ENCODE peak calls at places on chromosomes 6 and 20, in four cellular contexts. One of them, this sample, is unnamed.

GRCh38 chr6:32906539-32906938 is 34.3 kb downstream of the HLA-DMB start:
- DNase-seq in fibroblast of lung: peak
- DNase-seq in CD4-positive, alpha-beta memory T cell: no peak
- DNase-seq in left ventricle myocardium inferior: no peak
- DNase-seq in this sample: no peak

GRCh38 chr6:73309784-73310502 is 44.1 kb downstream of the DPPA5 start:
- DNase-seq in fibroblast of lung: peak
- DNase-seq in CD4-positive, alpha-beta memory T cell: peak
- DNase-seq in left ventricle myocardium inferior: peak
- DNase-seq in this sample: peak

GRCh38 chr6:147676896-147677295 is 168.4 kb downstream of the SAMD5 start:
- DNase-seq in left ventricle myocardium inferior: no peak
- DNase-seq in CD4-positive, alpha-beta memory T cell: no peak
- DNase-seq in fibroblast of lung: peak
- DNase-seq in this sample: no peak

GRCh38 chr20:8557711-8558110 is 425.6 kb downstream of the PLCB1 start:
- DNase-seq in left ventricle myocardium inferior: no peak
- DNase-seq in CD4-positive, alpha-beta memory T cell: no peak
- DNase-seq in fibroblast of lung: peak
- DNase-seq in this sample: no peak

GRCh38 chr6:107402533-107402932 is 56.8 kb downstream of the PDSS2 start:
- DNase-seq in fibroblast of lung: no peak
- DNase-seq in CD4-positive, alpha-beta memory T cell: no peak
- DNase-seq in left ventricle myocardium inferior: no peak
- DNase-seq in this sample: no peak

GRCh38 chr20:59387891-59388290 is 87.5 kb downstream of the EDN3 start:
- DNase-seq in left ventricle myocardium inferior: no peak
- DNase-seq in fibroblast of lung: no peak
- DNase-seq in CD4-positive, alpha-beta memory T cell: no peak
- DNase-seq in this sample: no peak

GRCh38 chr20:64119681-64120341 is 12.4 kb upstream of the NPBWR2 start:
- DNase-seq in left ventricle myocardium inferior: no peak
- DNase-seq in CD4-positive, alpha-beta memory T cell: no peak
- DNase-seq in fibroblast of lung: no peak
- DNase-seq in this sample: no peak

GRCh38 chr6:70411948-70412796 is 1.1 kb upstream of the FAM135A start:
- DNase-seq in CD4-positive, alpha-beta memory T cell: no peak
- DNase-seq in fibroblast of lung: no peak
- DNase-seq in left ventricle myocardium inferior: no peak
- DNase-seq in this sample: no peak

GRCh38 chr20:21554985-21555384 is 41.1 kb upstream of the NKX2-2 start:
- DNase-seq in CD4-positive, alpha-beta memory T cell: no peak
- DNase-seq in left ventricle myocardium inferior: no peak
- DNase-seq in fibroblast of lung: no peak
- DNase-seq in this sample: no peak

GRCh38 chr6:44217332-44218143 is 812 bp downstream of the MYMX start:
- DNase-seq in fibroblast of lung: peak
- DNase-seq in left ventricle myocardium inferior: peak
- DNase-seq in CD4-positive, alpha-beta memory T cell: no peak
- DNase-seq in this sample: peak

GRCh38 chr6:79001415-79001814 is 76.6 kb downstream of the PHIP start:
- DNase-seq in fibroblast of lung: no peak
- DNase-seq in left ventricle myocardium inferior: no peak
- DNase-seq in CD4-positive, alpha-beta memory T cell: no peak
- DNase-seq in this sample: no peak

GRCh38 chr6:105803439-105803838 is 282.7 kb upstream of the PRDM1 start:
- DNase-seq in fibroblast of lung: peak
- DNase-seq in left ventricle myocardium inferior: no peak
- DNase-seq in CD4-positive, alpha-beta memory T cell: no peak
- DNase-seq in this sample: no peak

GRCh38 chr6:89862698-89863097 is 31.6 kb upstream of the GJA10 start:
- DNase-seq in fibroblast of lung: no peak
- DNase-seq in CD4-positive, alpha-beta memory T cell: no peak
- DNase-seq in left ventricle myocardium inferior: no peak
- DNase-seq in this sample: no peak

GRCh38 chr6:74073429-74073828 is 377.4 kb downstream of the CD109 start:
- DNase-seq in left ventricle myocardium inferior: no peak
- DNase-seq in fibroblast of lung: peak
- DNase-seq in CD4-positive, alpha-beta memory T cell: no peak
- DNase-seq in this sample: peak

GRCh38 chr6:67009818-67010217 is 1302.8 kb upstream of the EYS start:
- DNase-seq in CD4-positive, alpha-beta memory T cell: no peak
- DNase-seq in fibroblast of lung: no peak
- DNase-seq in left ventricle myocardium inferior: no peak
- DNase-seq in this sample: no peak

GRCh38 chr6:111973897-111974639 is 79.8 kb upstream of the CCN6 start:
- DNase-seq in fibroblast of lung: peak
- DNase-seq in left ventricle myocardium inferior: no peak
- DNase-seq in CD4-positive, alpha-beta memory T cell: no peak
- DNase-seq in this sample: no peak

GRCh38 chr6:105211831-105212230 is 32.0 kb upstream of the POPDC3 start:
- DNase-seq in CD4-positive, alpha-beta memory T cell: no peak
- DNase-seq in fibroblast of lung: peak
- DNase-seq in left ventricle myocardium inferior: no peak
- DNase-seq in this sample: no peak

GRCh38 chr6:148693882-148694484 is 52.8 kb upstream of the UST start:
- DNase-seq in fibroblast of lung: no peak
- DNase-seq in CD4-positive, alpha-beta memory T cell: no peak
- DNase-seq in left ventricle myocardium inferior: no peak
- DNase-seq in this sample: no peak

GRCh38 chr6:92759195-92759594 is 660.2 kb downstream of the EPHA7 start:
- DNase-seq in fibroblast of lung: no peak
- DNase-seq in left ventricle myocardium inferior: no peak
- DNase-seq in CD4-positive, alpha-beta memory T cell: no peak
- DNase-seq in this sample: no peak

GRCh38 chr6:106569444-106569843 is 59.9 kb downstream of the RTN4IP1 start:
- DNase-seq in fibroblast of lung: peak
- DNase-seq in left ventricle myocardium inferior: no peak
- DNase-seq in CD4-positive, alpha-beta memory T cell: no peak
- DNase-seq in this sample: no peak

GRCh38 chr6:18748314-18748713 is 361.2 kb downstream of the RNF144B start:
- DNase-seq in fibroblast of lung: no peak
- DNase-seq in CD4-positive, alpha-beta memory T cell: no peak
- DNase-seq in left ventricle myocardium inferior: no peak
- DNase-seq in this sample: no peak

GRCh38 chr20:20513720-20514119 is 145.8 kb downstream of the INSM1 start:
- DNase-seq in CD4-positive, alpha-beta memory T cell: no peak
- DNase-seq in fibroblast of lung: no peak
- DNase-seq in left ventricle myocardium inferior: no peak
- DNase-seq in this sample: no peak

GRCh38 chr6:133097208-133097607 is 143.9 kb upstream of the EYA4 start:
- DNase-seq in left ventricle myocardium inferior: no peak
- DNase-seq in fibroblast of lung: no peak
- DNase-seq in CD4-positive, alpha-beta memory T cell: no peak
- DNase-seq in this sample: no peak

GRCh38 chr6:53300656-53301551 is 47.8 kb downstream of the ELOVL5 start:
- DNase-seq in CD4-positive, alpha-beta memory T cell: peak
- DNase-seq in fibroblast of lung: peak
- DNase-seq in left ventricle myocardium inferior: peak
- DNase-seq in this sample: peak

GRCh38 chr6:73062837-73063236 is 162.5 kb downstream of the KHDC1L start:
- DNase-seq in fibroblast of lung: peak
- DNase-seq in CD4-positive, alpha-beta memory T cell: no peak
- DNase-seq in left ventricle myocardium inferior: no peak
- DNase-seq in this sample: no peak

GRCh38 chr6:75933387-75933975 is 139.0 kb downstream of the IMPG1 start:
- DNase-seq in fibroblast of lung: no peak
- DNase-seq in left ventricle myocardium inferior: no peak
- DNase-seq in CD4-positive, alpha-beta memory T cell: no peak
- DNase-seq in this sample: no peak

GRCh38 chr20:57291003-57291402 is 24.6 kb upstream of the BMP7 start:
- DNase-seq in CD4-positive, alpha-beta memory T cell: no peak
- DNase-seq in left ventricle myocardium inferior: no peak
- DNase-seq in fibroblast of lung: no peak
- DNase-seq in this sample: no peak

GRCh38 chr6:7108196-7108963 is 619 bp downstream of the RREB1 start:
- DNase-seq in CD4-positive, alpha-beta memory T cell: peak
- DNase-seq in left ventricle myocardium inferior: peak
- DNase-seq in fibroblast of lung: peak
- DNase-seq in this sample: peak

GRCh38 chr20:3685341-3685740 is 3.5 kb upstream of the ADAM33 start:
- DNase-seq in CD4-positive, alpha-beta memory T cell: no peak
- DNase-seq in left ventricle myocardium inferior: no peak
- DNase-seq in fibroblast of lung: no peak
- DNase-seq in this sample: no peak

GRCh38 chr6:148364056-148364844 is 21.6 kb downstream of the SASH1 start:
- DNase-seq in fibroblast of lung: peak
- DNase-seq in CD4-positive, alpha-beta memory T cell: no peak
- DNase-seq in left ventricle myocardium inferior: no peak
- DNase-seq in this sample: no peak

GRCh38 chr20:47306095-47306494 is 50.4 kb downstream of the ZMYND8 start:
- DNase-seq in fibroblast of lung: no peak
- DNase-seq in left ventricle myocardium inferior: no peak
- DNase-seq in CD4-positive, alpha-beta memory T cell: no peak
- DNase-seq in this sample: no peak

GRCh38 chr20:39291301-39291700 is 329.2 kb downstream of the DHX35 start:
- DNase-seq in CD4-positive, alpha-beta memory T cell: no peak
- DNase-seq in left ventricle myocardium inferior: no peak
- DNase-seq in fibroblast of lung: peak
- DNase-seq in this sample: peak

GRCh38 chr6:74284266-74284665 is 588.3 kb downstream of the CD109 start:
- DNase-seq in CD4-positive, alpha-beta memory T cell: no peak
- DNase-seq in fibroblast of lung: no peak
- DNase-seq in left ventricle myocardium inferior: no peak
- DNase-seq in this sample: no peak

GRCh38 chr20:64066984-64067605 is 4.1 kb downstream of the TCEA2 start:
- DNase-seq in fibroblast of lung: no peak
- DNase-seq in CD4-positive, alpha-beta memory T cell: no peak
- DNase-seq in left ventricle myocardium inferior: no peak
- DNase-seq in this sample: no peak

GRCh38 chr6:3348821-3349220 is 90.1 kb downstream of the PSMG4 start:
- DNase-seq in CD4-positive, alpha-beta memory T cell: no peak
- DNase-seq in fibroblast of lung: no peak
- DNase-seq in left ventricle myocardium inferior: no peak
- DNase-seq in this sample: no peak

GRCh38 chr6:93040375-93040774 is 379.0 kb downstream of the EPHA7 start:
- DNase-seq in CD4-positive, alpha-beta memory T cell: no peak
- DNase-seq in fibroblast of lung: peak
- DNase-seq in left ventricle myocardium inferior: no peak
- DNase-seq in this sample: no peak

DNA sequence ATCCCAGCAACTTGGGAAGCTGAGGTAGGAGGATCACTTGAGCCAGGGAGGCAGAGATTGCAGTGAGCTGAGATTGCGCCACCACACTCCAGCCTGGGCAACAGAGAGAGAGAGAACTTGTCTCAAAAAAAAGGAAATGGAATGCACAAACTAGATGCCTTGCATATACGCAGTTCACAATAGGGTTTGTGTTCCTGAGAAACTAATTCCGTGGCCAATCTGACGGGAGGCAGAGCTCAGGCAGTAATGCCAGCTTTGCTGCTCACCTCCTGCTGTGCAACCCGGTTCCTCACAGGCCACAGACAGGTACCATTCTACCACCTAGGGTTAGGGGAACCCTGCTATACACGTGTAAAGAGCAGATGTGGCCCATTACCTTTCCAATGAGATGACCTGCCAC is 1.4 kb downstream of the CDK5RAP1 start:
- DNase-seq in CD4-positive, alpha-beta memory T cell: no peak
- DNase-seq in left ventricle myocardium inferior: no peak
- DNase-seq in fibroblast of lung: no peak
- DNase-seq in this sample: no peak
- H3K4me3 ChIP-seq in CD4-positive, alpha-beta memory T cell: no peak
- H3K4me3 ChIP-seq in left ventricle myocardium inferior: peak
- H3K4me3 ChIP-seq in fibroblast of lung: peak
- H3K4me3 ChIP-seq in this sample: peak

DNA sequence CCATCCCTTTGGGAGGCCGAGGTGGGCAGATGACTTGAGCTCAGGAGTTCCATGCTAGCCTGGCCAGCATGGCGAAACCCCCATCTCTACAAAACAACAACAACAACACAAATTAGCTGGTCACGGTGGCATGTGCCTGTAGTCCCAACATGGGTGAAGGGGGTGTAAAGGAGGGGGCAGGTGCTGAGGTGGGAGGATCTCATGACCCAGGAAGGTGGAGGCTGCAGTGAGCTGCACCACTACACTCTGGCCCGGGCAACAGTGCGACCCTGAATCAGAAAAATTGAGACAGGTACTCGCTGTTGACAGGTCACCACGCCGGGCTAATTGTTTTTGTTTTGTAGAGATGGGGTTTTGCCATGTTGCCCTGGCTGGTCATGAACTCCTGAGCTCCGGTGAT is 4.2 kb downstream of the SCAF8 start:
- DNase-seq in fibroblast of lung: no peak
- DNase-seq in left ventricle myocardium inferior: no peak
- DNase-seq in CD4-positive, alpha-beta memory T cell: no peak
- DNase-seq in this sample: no peak
- H3K4me3 ChIP-seq in fibroblast of lung: no peak
- H3K4me3 ChIP-seq in left ventricle myocardium inferior: peak
- H3K4me3 ChIP-seq in CD4-positive, alpha-beta memory T cell: no peak
- H3K4me3 ChIP-seq in this sample: no peak

GRCh38 chr6:154161689-154162088 is 122.6 kb downstream of the OPRM1 start:
- DNase-seq in fibroblast of lung: no peak
- DNase-seq in CD4-positive, alpha-beta memory T cell: no peak
- DNase-seq in left ventricle myocardium inferior: no peak
- DNase-seq in this sample: no peak

GRCh38 chr6:154167163-154167562 is 128.1 kb downstream of the OPRM1 start:
- DNase-seq in left ventricle myocardium inferior: no peak
- DNase-seq in fibroblast of lung: no peak
- DNase-seq in CD4-positive, alpha-beta memory T cell: no peak
- DNase-seq in this sample: no peak

GRCh38 chr6:154166140-154166539 is 127.1 kb downstream of the OPRM1 start:
- DNase-seq in CD4-positive, alpha-beta memory T cell: no peak
- DNase-seq in fibroblast of lung: no peak
- DNase-seq in left ventricle myocardium inferior: no peak
- DNase-seq in this sample: no peak

GRCh38 chr6:154165488-154165887 is 126.4 kb downstream of the OPRM1 start:
- DNase-seq in left ventricle myocardium inferior: no peak
- DNase-seq in fibroblast of lung: no peak
- DNase-seq in CD4-positive, alpha-beta memory T cell: no peak
- DNase-seq in this sample: no peak

DNA sequence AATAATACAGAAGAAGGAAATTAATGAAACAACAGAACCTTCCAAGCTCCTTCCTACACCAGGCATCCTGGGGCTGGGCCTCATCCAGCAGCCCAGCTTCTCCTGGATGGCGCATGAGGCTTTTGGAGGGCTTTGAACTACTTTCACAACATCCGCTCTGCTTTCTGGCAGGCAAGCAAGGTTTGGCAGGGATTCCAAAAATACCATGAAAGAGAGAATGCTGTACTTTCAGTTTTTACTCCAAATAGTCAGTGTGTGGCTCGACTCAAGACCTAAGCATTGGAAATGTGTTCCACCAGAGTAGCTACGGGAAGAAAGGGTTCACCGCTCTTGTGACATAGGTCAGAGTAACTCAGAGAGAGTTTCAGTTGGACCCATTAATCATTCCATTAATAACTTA is 125.4 kb downstream of the OPRM1 start:
- DNase-seq in left ventricle myocardium inferior: no peak
- DNase-seq in fibroblast of lung: peak
- DNase-seq in CD4-positive, alpha-beta memory T cell: no peak
- DNase-seq in this sample: peak
- H3K4me3 ChIP-seq in left ventricle myocardium inferior: no peak
- H3K4me3 ChIP-seq in fibroblast of lung: no peak
- H3K4me3 ChIP-seq in CD4-positive, alpha-beta memory T cell: no peak
- H3K4me3 ChIP-seq in this sample: no peak

GRCh38 chr20:44970243-44970757 is 4.0 kb downstream of the STK4 start:
- DNase-seq in left ventricle myocardium inferior: no peak
- DNase-seq in fibroblast of lung: peak
- DNase-seq in CD4-positive, alpha-beta memory T cell: peak
- DNase-seq in this sample: no peak
- H3K4me3 ChIP-seq in left ventricle myocardium inferior: no peak
- H3K4me3 ChIP-seq in fibroblast of lung: no peak
- H3K4me3 ChIP-seq in CD4-positive, alpha-beta memory T cell: peak
- H3K4me3 ChIP-seq in this sample: no peak